ENCODE peak calls at places on chromosomes 5 and 9, in four cellular contexts. P, U, J and Y are unnamed samples.

GRCh38 chr9:131669234-131670172 is 70.4 kb downstream of the RAPGEF1 start:
- DNase-seq in J (no peak), U (no peak), P (peak; percentile 63), Y (no peak)

GRCh38 chr5:93307557-93307956 is 273.5 kb downstream of the NR2F1-AS1 start:
- DNase-seq in J (peak; percentile 15), U (peak; percentile 74), P (no peak), Y (no peak)

GRCh38 chr5:72243706-72244105 is 76.3 kb downstream of the MRPS27 start:
- DNase-seq in J (no peak), U (no peak), P (no peak), Y (no peak)

GRCh38 chr9:78866228-78867132 is 569.6 kb downstream of the PSAT1 start:
- DNase-seq in J (peak; percentile 93), U (peak; percentile 85), P (no peak), Y (peak; percentile 91)

GRCh38 chr9:82604947-82605656 is 457.8 kb downstream of the RASEF start:
- DNase-seq in P (no peak), J (no peak), U (no peak), Y (peak; percentile 72)

GRCh38 chr9:115986508-115986907 is 167.1 kb upstream of the PAPPA start:
- DNase-seq in P (no peak), U (no peak), J (no peak), Y (peak; percentile 33)

GRCh38 chr5:35213608-35214007 is 16.7 kb downstream of the PRLR start:
- DNase-seq in J (no peak), P (peak; percentile 9), U (no peak), Y (no peak)

GRCh38 chr5:180684623-180685161 is 35.3 kb upstream of the FLT4 start:
- DNase-seq in U (no peak), J (no peak), P (no peak), Y (no peak)

GRCh38 chr9:82665324-82665723 is 397.6 kb downstream of the RASEF start:
- DNase-seq in P (no peak), J (no peak), U (no peak), Y (no peak)

GRCh38 chr5:54234304-54234938 is 76.0 kb downstream of the ARL15 start:
- DNase-seq in U (peak; percentile 45), P (no peak), J (peak; percentile 47), Y (peak; percentile 55)

GRCh38 chr5:89816038-89816437 is 593.5 kb downstream of the CETN3 start:
- DNase-seq in P (no peak), U (no peak), J (no peak), Y (no peak)

GRCh38 chr9:123834907-123835562 is 94.9 kb downstream of the DENND1A start:
- DNase-seq in U (no peak), J (no peak), P (no peak), Y (peak; percentile 48)

GRCh38 chr9:113152699-113153098 is 1.9 kb downstream of the SLC31A2 start:
- DNase-seq in P (no peak), J (no peak), U (peak; percentile 98), Y (no peak)

GRCh38 chr5:56409331-56410190 is 176.4 kb upstream of the ANKRD55 start:
- DNase-seq in J (peak; percentile 58), P (no peak), U (peak; percentile 80), Y (peak; percentile 87)

GRCh38 chr9:115391166-115391825 is 273.3 kb upstream of the TNC start:
- DNase-seq in U (no peak), P (no peak), J (no peak), Y (no peak)

GRCh38 chr9:135602789-135603481 is 36.4 kb downstream of the GLT6D1 start:
- DNase-seq in J (peak; percentile 20), U (peak; percentile 70), P (peak; percentile 64), Y (peak; percentile 48)